ENCODE peak calls at places on chromosomes 1 and 21, in ten cellular contexts. One of them, this sample, is unnamed. For H3K27me3, the result is how much of the 10 kb centered on the place peaks cover.

GRCh38 chr1:174626031-174627020 is 178.6 kb downstream of the GPR52 start:
- DNase-seq in ovary: no peak
- DNase-seq in mammary epithelial cell: peak
- DNase-seq in IMR-90: peak
- DNase-seq in psoas muscle: no peak
- DNase-seq in endodermal cell: no peak
- DNase-seq in heart left ventricle: no peak
- DNase-seq in sigmoid colon: no peak
- DNase-seq in HL-60: no peak
- DNase-seq in colonic mucosa: no peak
- DNase-seq in this sample: no peak

GRCh38 chr1:96981181-96981580 is 259.6 kb downstream of the PTBP2 start:
- DNase-seq in heart left ventricle: no peak
- DNase-seq in ovary: no peak
- DNase-seq in HL-60: no peak
- DNase-seq in mammary epithelial cell: no peak
- DNase-seq in endodermal cell: no peak
- DNase-seq in IMR-90: no peak
- DNase-seq in sigmoid colon: no peak
- DNase-seq in psoas muscle: no peak
- DNase-seq in colonic mucosa: no peak
- DNase-seq in this sample: no peak

GRCh38 chr1:56330400-56331026 is 248.8 kb downstream of the PLPP3 start:
- DNase-seq in IMR-90: peak
- DNase-seq in mammary epithelial cell: peak
- DNase-seq in endodermal cell: no peak
- DNase-seq in colonic mucosa: no peak
- DNase-seq in sigmoid colon: no peak
- DNase-seq in heart left ventricle: no peak
- DNase-seq in ovary: no peak
- DNase-seq in HL-60: peak
- DNase-seq in psoas muscle: no peak
- DNase-seq in this sample: no peak

GRCh38 chr1:150464422-150464826 is 22.8 kb upstream of the TARS2 start:
- DNase-seq in colonic mucosa: peak
- DNase-seq in ovary: peak
- DNase-seq in psoas muscle: peak
- DNase-seq in IMR-90: peak
- DNase-seq in endodermal cell: peak
- DNase-seq in mammary epithelial cell: peak
- DNase-seq in heart left ventricle: peak
- DNase-seq in HL-60: peak
- DNase-seq in sigmoid colon: peak
- DNase-seq in this sample: peak

GRCh38 chr1:224524679-224525078 is 90.1 kb upstream of the WDR26 start:
- DNase-seq in endodermal cell: no peak
- DNase-seq in IMR-90: peak
- DNase-seq in colonic mucosa: no peak
- DNase-seq in psoas muscle: no peak
- DNase-seq in HL-60: no peak
- DNase-seq in mammary epithelial cell: peak
- DNase-seq in ovary: no peak
- DNase-seq in heart left ventricle: no peak
- DNase-seq in sigmoid colon: no peak
- DNase-seq in this sample: no peak

GRCh38 chr1:153428790-153429189 is 12.5 kb downstream of the S100A7A start:
- DNase-seq in psoas muscle: no peak
- DNase-seq in IMR-90: no peak
- DNase-seq in HL-60: no peak
- DNase-seq in ovary: no peak
- DNase-seq in endodermal cell: peak
- DNase-seq in sigmoid colon: no peak
- DNase-seq in heart left ventricle: no peak
- DNase-seq in mammary epithelial cell: no peak
- DNase-seq in colonic mucosa: no peak
- DNase-seq in this sample: peak

GRCh38 chr21:36567216-36567917 is 87.4 kb upstream of the CLDN14 start:
- DNase-seq in ovary: no peak
- DNase-seq in psoas muscle: no peak
- DNase-seq in mammary epithelial cell: no peak
- DNase-seq in IMR-90: no peak
- DNase-seq in sigmoid colon: no peak
- DNase-seq in colonic mucosa: no peak
- DNase-seq in HL-60: no peak
- DNase-seq in heart left ventricle: no peak
- DNase-seq in endodermal cell: no peak
- DNase-seq in this sample: no peak

GRCh38 chr1:91883470-91883869 is 2.5 kb downstream of the TGFBR3 start:
- DNase-seq in IMR-90: peak
- DNase-seq in sigmoid colon: no peak
- DNase-seq in heart left ventricle: no peak
- DNase-seq in endodermal cell: no peak
- DNase-seq in colonic mucosa: no peak
- DNase-seq in mammary epithelial cell: no peak
- DNase-seq in ovary: no peak
- DNase-seq in HL-60: no peak
- DNase-seq in psoas muscle: no peak
- DNase-seq in this sample: no peak

GRCh38 chr1:228721407-228721806 is 13.9 kb upstream of the RHOU start:
- DNase-seq in psoas muscle: no peak
- DNase-seq in mammary epithelial cell: no peak
- DNase-seq in heart left ventricle: no peak
- DNase-seq in endodermal cell: no peak
- DNase-seq in IMR-90: no peak
- DNase-seq in ovary: no peak
- DNase-seq in colonic mucosa: no peak
- DNase-seq in HL-60: no peak
- DNase-seq in sigmoid colon: no peak
- DNase-seq in this sample: no peak

GRCh38 chr21:28521932-28522826 is 470.5 kb downstream of the LTN1 start:
- DNase-seq in mammary epithelial cell: no peak
- DNase-seq in colonic mucosa: no peak
- DNase-seq in psoas muscle: no peak
- DNase-seq in IMR-90: peak
- DNase-seq in ovary: no peak
- DNase-seq in endodermal cell: peak
- DNase-seq in heart left ventricle: no peak
- DNase-seq in sigmoid colon: no peak
- DNase-seq in HL-60: no peak
- DNase-seq in this sample: no peak

GRCh38 chr21:37565530-37566223 is 199.1 kb downstream of the DYRK1A start:
- DNase-seq in ovary: no peak
- DNase-seq in colonic mucosa: no peak
- DNase-seq in sigmoid colon: no peak
- DNase-seq in IMR-90: peak
- DNase-seq in psoas muscle: no peak
- DNase-seq in endodermal cell: no peak
- DNase-seq in mammary epithelial cell: no peak
- DNase-seq in HL-60: no peak
- DNase-seq in heart left ventricle: no peak
- DNase-seq in this sample: no peak

DNA sequence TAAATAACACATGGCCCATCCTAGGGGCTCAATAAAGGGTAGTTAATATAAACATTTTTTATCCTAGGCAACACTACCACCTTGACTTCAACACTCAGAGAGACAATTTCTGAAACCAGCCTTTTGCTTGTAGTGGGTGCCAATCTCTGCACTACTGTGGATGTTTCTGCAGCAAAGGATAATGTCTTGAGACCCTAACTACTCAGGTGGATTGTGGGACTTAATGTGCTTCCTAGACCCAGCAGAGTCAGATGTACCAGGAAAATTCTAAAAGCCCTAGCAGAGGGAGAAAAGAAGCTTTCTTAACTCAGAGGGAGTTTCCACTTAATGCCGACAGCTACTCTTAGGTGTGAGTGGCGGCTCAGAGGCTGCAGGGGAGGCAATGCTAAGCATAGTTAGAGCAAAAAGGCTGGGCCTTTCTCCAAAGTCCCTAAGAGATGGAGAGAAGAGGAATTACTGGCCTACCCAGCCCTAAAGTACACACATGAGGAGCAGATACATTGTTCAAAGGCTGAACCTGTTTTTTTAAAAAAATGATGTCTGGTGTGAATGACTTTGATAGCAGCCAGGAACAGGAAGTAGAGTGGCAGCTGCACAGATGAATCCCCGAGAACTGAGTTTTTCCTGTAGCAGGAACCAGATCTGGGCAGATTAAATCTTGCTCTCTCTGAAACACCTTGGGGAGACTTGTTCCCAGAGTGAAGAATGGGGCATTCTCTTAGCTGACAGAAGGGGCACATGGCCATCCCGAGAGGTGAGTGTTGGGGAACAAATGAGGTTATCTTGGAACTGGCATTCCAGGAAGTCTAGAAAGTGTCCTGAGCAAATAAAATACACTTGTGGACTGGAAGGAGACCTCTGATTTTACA is 33.5 kb upstream of the ABCD3 start:
- DNase-seq in IMR-90: no peak
- DNase-seq in mammary epithelial cell: no peak
- DNase-seq in psoas muscle: no peak
- DNase-seq in endodermal cell: no peak
- DNase-seq in heart left ventricle: no peak
- DNase-seq in ovary: no peak
- DNase-seq in sigmoid colon: no peak
- DNase-seq in HL-60: no peak
- DNase-seq in colonic mucosa: peak
- DNase-seq in this sample: no peak
- TF ChIP-seq CTCF in IMR-90: no peak
- TF ChIP-seq CTCF in mammary epithelial cell: no peak
- TF ChIP-seq CTCF in psoas muscle: no peak
- TF ChIP-seq CTCF in endodermal cell: no peak
- TF ChIP-seq CTCF in heart left ventricle: no peak
- TF ChIP-seq CTCF in ovary: no peak
- TF ChIP-seq CTCF in sigmoid colon: no peak
- TF ChIP-seq CTCF in HL-60: no peak
- TF ChIP-seq CTCF in colonic mucosa: no peak
- TF ChIP-seq CTCF in this sample: no peak

DNA sequence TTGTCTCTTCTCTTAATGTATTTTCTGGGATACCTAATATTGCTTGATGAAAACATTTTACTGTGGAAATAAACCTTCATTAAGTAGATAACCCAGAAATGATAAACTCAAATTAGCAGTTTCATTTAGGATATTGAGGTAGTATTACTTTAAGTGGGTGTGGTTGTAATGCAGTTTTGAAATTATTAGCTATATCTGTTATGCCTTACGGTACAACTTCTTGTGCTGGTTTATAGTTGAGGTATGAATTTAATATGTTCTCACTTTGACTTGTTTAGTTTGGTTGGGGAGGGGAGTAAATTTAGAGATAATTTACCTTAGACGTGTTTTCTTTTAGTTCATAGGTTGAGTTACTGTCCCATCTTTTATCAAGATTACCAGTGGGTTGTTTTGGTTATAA is 111.0 kb downstream of the POU2F1 start:
- DNase-seq in ovary: no peak
- DNase-seq in psoas muscle: no peak
- DNase-seq in mammary epithelial cell: no peak
- DNase-seq in sigmoid colon: no peak
- DNase-seq in colonic mucosa: no peak
- DNase-seq in HL-60: no peak
- DNase-seq in IMR-90: no peak
- DNase-seq in heart left ventricle: no peak
- DNase-seq in endodermal cell: no peak
- DNase-seq in this sample: no peak
- H3K27ac ChIP-seq in ovary: no peak
- H3K27ac ChIP-seq in psoas muscle: no peak
- H3K27ac ChIP-seq in mammary epithelial cell: no peak
- H3K27ac ChIP-seq in sigmoid colon: no peak
- H3K27ac ChIP-seq in colonic mucosa: no peak
- H3K27ac ChIP-seq in HL-60: no peak
- H3K27ac ChIP-seq in IMR-90: no peak
- H3K27ac ChIP-seq in heart left ventricle: no peak
- H3K27ac ChIP-seq in endodermal cell: no peak
- H3K27ac ChIP-seq in this sample: no peak

DNA sequence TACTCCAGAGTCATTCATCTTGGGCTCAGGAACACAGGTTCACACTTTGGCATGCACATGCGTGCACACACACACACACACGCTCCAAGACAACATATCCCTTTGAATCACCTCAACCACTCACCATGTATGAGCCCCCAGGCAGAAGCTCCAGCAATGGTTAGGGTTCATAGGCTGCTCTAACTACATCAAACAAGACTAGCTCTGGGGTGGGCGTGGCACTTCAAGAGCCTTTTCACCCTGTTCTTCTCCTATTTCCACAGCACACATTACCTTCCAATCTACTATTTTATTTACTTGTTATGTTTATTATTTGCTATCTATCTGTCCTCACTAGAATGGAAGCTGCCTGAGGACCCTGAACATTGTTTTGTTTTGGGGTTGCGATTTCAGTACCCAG is 28.7 kb downstream of the TRABD2B start:
- DNase-seq in psoas muscle: no peak
- DNase-seq in mammary epithelial cell: no peak
- DNase-seq in heart left ventricle: no peak
- DNase-seq in HL-60: no peak
- DNase-seq in endodermal cell: peak
- DNase-seq in colonic mucosa: no peak
- DNase-seq in sigmoid colon: no peak
- DNase-seq in IMR-90: no peak
- DNase-seq in ovary: no peak
- DNase-seq in this sample: no peak
- H3K27me3 ChIP-seq in psoas muscle: under half
- H3K27me3 ChIP-seq in mammary epithelial cell: under half
- H3K27me3 ChIP-seq in heart left ventricle: under half
- H3K27me3 ChIP-seq in HL-60: under half
- H3K27me3 ChIP-seq in endodermal cell: under half
- H3K27me3 ChIP-seq in colonic mucosa: under half
- H3K27me3 ChIP-seq in sigmoid colon: under half
- H3K27me3 ChIP-seq in IMR-90: under half
- H3K27me3 ChIP-seq in ovary: under half
- H3K27me3 ChIP-seq in this sample: under half

GRCh38 chr1:11253226-11253625 is 9.1 kb downstream of the MTOR start:
- DNase-seq in psoas muscle: no peak
- DNase-seq in mammary epithelial cell: no peak
- DNase-seq in HL-60: no peak
- DNase-seq in IMR-90: no peak
- DNase-seq in colonic mucosa: no peak
- DNase-seq in sigmoid colon: no peak
- DNase-seq in heart left ventricle: no peak
- DNase-seq in ovary: no peak
- DNase-seq in endodermal cell: no peak
- DNase-seq in this sample: no peak
- TF ChIP-seq CTCF in psoas muscle: no peak
- TF ChIP-seq CTCF in mammary epithelial cell: no peak
- TF ChIP-seq CTCF in HL-60: no peak
- TF ChIP-seq CTCF in IMR-90: no peak
- TF ChIP-seq CTCF in colonic mucosa: no peak
- TF ChIP-seq CTCF in sigmoid colon: no peak
- TF ChIP-seq CTCF in heart left ventricle: no peak
- TF ChIP-seq CTCF in ovary: no peak
- TF ChIP-seq CTCF in endodermal cell: no peak
- TF ChIP-seq CTCF in this sample: no peak

This sample was measured in WERI-Rb-1.